ENCODE peak calls at places on chromosome 2, in five cellular contexts. U is fibroblast of lung; G is ovary; K is CD4-positive, alpha-beta memory T cell; C is esophagus squamous epithelium. J is an unnamed sample.
A peak's percentile ranks its signal among the peaks of the same experiment; 100 is the strongest.

GRCh38 chr2:239321596-239322413 is 79.0 kb downstream of the HDAC4 start:
- DNase-seq in G (peak; percentile 2), K (peak; percentile 68), C (no peak), U (no peak), J (peak; percentile 92)

GRCh38 chr2:71939588-71940535 is 207.8 kb downstream of the CYP26B1 start:
- DNase-seq in K (no peak), C (no peak), G (no peak), U (no peak), J (no peak)

GRCh38 chr2:225244933-225245332 is 154.6 kb upstream of the NYAP2 start:
- DNase-seq in U (no peak), C (no peak), K (no peak), G (no peak), J (no peak)

GRCh38 chr2:145423809-145424208 is 903.9 kb upstream of the ZEB2 start:
- DNase-seq in K (no peak), U (no peak), C (no peak), G (no peak), J (no peak)

GRCh38 chr2:136118819-136119716 is 1.1 kb upstream of the CXCR4 start:
- DNase-seq in C (peak; percentile 57), K (peak; percentile 87), U (no peak), G (no peak), J (peak; percentile 89)

GRCh38 chr2:4424153-4424552 is 720.8 kb downstream of the DCDC2C start:
- DNase-seq in K (no peak), G (no peak), C (no peak), U (no peak), J (no peak)

GRCh38 chr2:118169359-118170005 is 81.2 kb downstream of the INSIG2 start:
- DNase-seq in G (no peak), U (no peak), C (no peak), K (peak; percentile 15), J (no peak)

GRCh38 chr2:109138449-109138848 is 9.4 kb downstream of the SH3RF3 start:
- DNase-seq in G (no peak), K (no peak), C (no peak), U (no peak), J (no peak)

GRCh38 chr2:979286-979928 is 28.8 kb downstream of the SNTG2 start:
- DNase-seq in U (no peak), K (no peak), G (no peak), C (no peak), J (no peak)
- H3K4me3 ChIP-seq in U (no peak overlapping the region), K (no peak overlapping the region), G (no peak overlapping the region), C (no peak overlapping the region), J (no peak overlapping the region)

GRCh38 chr2:36463365-36463764 is 107.8 kb downstream of the CRIM1 start:
- DNase-seq in C (no peak), G (no peak), K (no peak), U (no peak), J (no peak)

GRCh38 chr2:36464006-36464721 is 108.6 kb downstream of the CRIM1 start:
- DNase-seq in C (no peak), K (no peak), G (no peak), U (no peak), J (no peak)

GRCh38 chr2:36462311-36462710 is 106.7 kb downstream of the CRIM1 start:
- DNase-seq in K (no peak), G (no peak), C (no peak), U (no peak), J (no peak)

GRCh38 chr2:36459725-36460137 is 104.2 kb downstream of the CRIM1 start:
- DNase-seq in C (no peak), U (peak; percentile 63), K (no peak), G (no peak), J (no peak)

GRCh38 chr2:36461039-36461681 is 105.6 kb downstream of the CRIM1 start:
- DNase-seq in K (peak; percentile 28), U (peak; percentile 97), C (no peak), G (no peak), J (no peak)
- H3K4me3 ChIP-seq in K (no peak overlapping the region), U (no peak overlapping the region), C (no peak overlapping the region), G (no peak overlapping the region), J (no peak overlapping the region)

DNA sequence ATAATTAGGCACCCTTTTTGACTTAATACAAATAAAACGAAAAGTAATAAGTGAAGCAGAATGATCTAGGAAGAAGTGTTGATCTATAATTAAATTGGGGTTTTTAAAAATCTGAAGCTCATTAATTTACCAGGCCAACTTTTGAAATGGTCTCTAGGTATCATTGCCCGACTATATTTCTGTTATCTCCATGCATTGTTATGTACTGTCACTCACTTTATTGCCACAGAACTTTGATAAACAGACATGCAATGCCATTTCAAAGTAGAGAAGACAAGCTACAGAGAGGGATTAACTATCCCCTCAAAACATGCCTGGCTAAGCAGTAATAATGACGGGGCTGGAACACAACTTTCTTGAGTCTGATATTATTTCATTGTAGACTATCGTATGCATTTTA is 147.6 kb upstream of the ITGA4 start:
- DNase-seq in U (no peak), G (no peak), C (no peak), K (no peak), J (no peak)
- H3K4me3 ChIP-seq in U (no peak overlapping the region), G (no peak overlapping the region), C (no peak overlapping the region), K (peak overlapping the region; percentile 3), J (peak overlapping the region; percentile 5)

GRCh38 chr2:15840173-15840572 is 100.2 kb upstream of the MYCN start:
- DNase-seq in C (no peak), G (no peak), U (no peak), K (no peak), J (no peak)
- H3K4me3 ChIP-seq in C (no peak overlapping the region), G (no peak overlapping the region), U (no peak overlapping the region), K (no peak overlapping the region), J (no peak overlapping the region)

J was measured in DND-41.